ENCODE peak calls at places on chromosomes 16 and 17, in six cellular contexts. One of them, this sample, is unnamed.

GRCh38 chr17:73933164-73933766 is 270.2 kb upstream of the RPL38 start:
- DNase-seq in left lung: no peak
- DNase-seq in effector memory CD4-positive, alpha-beta T cell: no peak
- DNase-seq in CD4-positive, CD25-positive, alpha-beta regulatory T cell: no peak
- DNase-seq in cardiac muscle cell: no peak
- DNase-seq in aorta: peak; percentile 37
- DNase-seq in this sample: no peak

GRCh38 chr16:369866-370436 is 387 bp downstream of the MRPL28 start:
- DNase-seq in left lung: no peak
- DNase-seq in effector memory CD4-positive, alpha-beta T cell: no peak
- DNase-seq in CD4-positive, CD25-positive, alpha-beta regulatory T cell: no peak
- DNase-seq in cardiac muscle cell: peak; percentile 43
- DNase-seq in aorta: no peak
- DNase-seq in this sample: no peak

GRCh38 chr17:14428640-14429029 is 127.8 kb downstream of the HS3ST3B1 start:
- DNase-seq in left lung: no peak
- DNase-seq in effector memory CD4-positive, alpha-beta T cell: no peak
- DNase-seq in CD4-positive, CD25-positive, alpha-beta regulatory T cell: peak; percentile 83
- DNase-seq in cardiac muscle cell: no peak
- DNase-seq in aorta: no peak
- DNase-seq in this sample: no peak

GRCh38 chr17:46818319-46818928 is at the start of gene WNT3:
- DNase-seq in left lung: no peak
- DNase-seq in effector memory CD4-positive, alpha-beta T cell: no peak
- DNase-seq in CD4-positive, CD25-positive, alpha-beta regulatory T cell: peak; percentile 70
- DNase-seq in cardiac muscle cell: no peak
- DNase-seq in aorta: no peak
- DNase-seq in this sample: no peak

GRCh38 chr16:11743308-11744074 is 834 bp upstream of the TXNDC11 start:
- DNase-seq in left lung: peak; percentile 76
- DNase-seq in effector memory CD4-positive, alpha-beta T cell: peak; percentile 9
- DNase-seq in CD4-positive, CD25-positive, alpha-beta regulatory T cell: peak; percentile 57
- DNase-seq in cardiac muscle cell: peak; percentile 84
- DNase-seq in aorta: no peak
- DNase-seq in this sample: no peak

GRCh38 chr17:32882734-32883133 is 5.8 kb upstream of the MYO1D start:
- DNase-seq in left lung: no peak
- DNase-seq in effector memory CD4-positive, alpha-beta T cell: no peak
- DNase-seq in CD4-positive, CD25-positive, alpha-beta regulatory T cell: no peak
- DNase-seq in cardiac muscle cell: no peak
- DNase-seq in aorta: no peak
- DNase-seq in this sample: no peak

GRCh38 chr17:64343833-64344637 is 46.6 kb downstream of the PECAM1 start:
- DNase-seq in left lung: peak; percentile 90
- DNase-seq in effector memory CD4-positive, alpha-beta T cell: no peak
- DNase-seq in CD4-positive, CD25-positive, alpha-beta regulatory T cell: no peak
- DNase-seq in cardiac muscle cell: peak; percentile 95
- DNase-seq in aorta: peak; percentile 81
- DNase-seq in this sample: no peak

GRCh38 chr17:9389116-9389515 is 186.5 kb downstream of the STX8 start:
- DNase-seq in left lung: peak; percentile 34
- DNase-seq in effector memory CD4-positive, alpha-beta T cell: no peak
- DNase-seq in CD4-positive, CD25-positive, alpha-beta regulatory T cell: peak; percentile 9
- DNase-seq in cardiac muscle cell: peak; percentile 74
- DNase-seq in aorta: no peak
- DNase-seq in this sample: no peak

GRCh38 chr17:13879961-13880466 is 189.3 kb upstream of the COX10 start:
- DNase-seq in left lung: no peak
- DNase-seq in effector memory CD4-positive, alpha-beta T cell: no peak
- DNase-seq in CD4-positive, CD25-positive, alpha-beta regulatory T cell: no peak
- DNase-seq in cardiac muscle cell: no peak
- DNase-seq in aorta: no peak
- DNase-seq in this sample: no peak

GRCh38 chr16:86611517-86611840 is 33.1 kb downstream of the FOXL1 start:
- DNase-seq in left lung: no peak
- DNase-seq in effector memory CD4-positive, alpha-beta T cell: no peak
- DNase-seq in CD4-positive, CD25-positive, alpha-beta regulatory T cell: no peak
- DNase-seq in cardiac muscle cell: peak; percentile 88
- DNase-seq in aorta: no peak
- DNase-seq in this sample: no peak

GRCh38 chr17:9242497-9242881 is 221.2 kb downstream of the NTN1 start:
- DNase-seq in left lung: no peak
- DNase-seq in effector memory CD4-positive, alpha-beta T cell: no peak
- DNase-seq in CD4-positive, CD25-positive, alpha-beta regulatory T cell: no peak
- DNase-seq in cardiac muscle cell: no peak
- DNase-seq in aorta: peak; percentile 81
- DNase-seq in this sample: peak; percentile 61

GRCh38 chr17:33261911-33262665 is 31.0 kb downstream of the ASIC2 start:
- DNase-seq in left lung: no peak
- DNase-seq in effector memory CD4-positive, alpha-beta T cell: no peak
- DNase-seq in CD4-positive, CD25-positive, alpha-beta regulatory T cell: no peak
- DNase-seq in cardiac muscle cell: no peak
- DNase-seq in aorta: no peak
- DNase-seq in this sample: no peak

GRCh38 chr17:81152288-81152848 is 12.9 kb upstream of the PVALEF start:
- DNase-seq in left lung: no peak
- DNase-seq in effector memory CD4-positive, alpha-beta T cell: no peak
- DNase-seq in CD4-positive, CD25-positive, alpha-beta regulatory T cell: no peak
- DNase-seq in cardiac muscle cell: no peak
- DNase-seq in aorta: no peak
- DNase-seq in this sample: no peak

GRCh38 chr17:66625321-66625767 is 209.6 kb upstream of the CACNG5 start:
- DNase-seq in left lung: no peak
- DNase-seq in effector memory CD4-positive, alpha-beta T cell: no peak
- DNase-seq in CD4-positive, CD25-positive, alpha-beta regulatory T cell: peak; percentile 19
- DNase-seq in cardiac muscle cell: peak; percentile 45
- DNase-seq in aorta: no peak
- DNase-seq in this sample: no peak

GRCh38 chr17:10292057-10292931 is 80.5 kb downstream of the MYH13 start:
- DNase-seq in left lung: no peak
- DNase-seq in effector memory CD4-positive, alpha-beta T cell: no peak
- DNase-seq in CD4-positive, CD25-positive, alpha-beta regulatory T cell: peak; percentile 45
- DNase-seq in cardiac muscle cell: peak; percentile 87
- DNase-seq in aorta: no peak
- DNase-seq in this sample: no peak

GRCh38 chr17:2400474-2400866 is 390 bp downstream of the MNT start:
- DNase-seq in left lung: peak; percentile 79
- DNase-seq in effector memory CD4-positive, alpha-beta T cell: no peak
- DNase-seq in CD4-positive, CD25-positive, alpha-beta regulatory T cell: peak; percentile 70
- DNase-seq in cardiac muscle cell: peak; percentile 57
- DNase-seq in aorta: peak; percentile 88
- DNase-seq in this sample: peak; percentile 69

GRCh38 chr17:2398188-2398587 is 2.7 kb downstream of the MNT start:
- DNase-seq in left lung: no peak
- DNase-seq in effector memory CD4-positive, alpha-beta T cell: no peak
- DNase-seq in CD4-positive, CD25-positive, alpha-beta regulatory T cell: no peak
- DNase-seq in cardiac muscle cell: no peak
- DNase-seq in aorta: no peak
- DNase-seq in this sample: no peak

GRCh38 chr17:2399572-2400473 is 1.0 kb downstream of the MNT start:
- DNase-seq in left lung: peak; percentile 96
- DNase-seq in effector memory CD4-positive, alpha-beta T cell: peak; percentile 90
- DNase-seq in CD4-positive, CD25-positive, alpha-beta regulatory T cell: peak; percentile 96
- DNase-seq in cardiac muscle cell: peak; percentile 98
- DNase-seq in aorta: peak; percentile 98
- DNase-seq in this sample: peak; percentile 97

GRCh38 chr17:2397247-2398171 is 3.4 kb downstream of the MNT start:
- DNase-seq in left lung: peak; percentile 39
- DNase-seq in effector memory CD4-positive, alpha-beta T cell: no peak
- DNase-seq in CD4-positive, CD25-positive, alpha-beta regulatory T cell: no peak
- DNase-seq in cardiac muscle cell: no peak
- DNase-seq in aorta: no peak
- DNase-seq in this sample: no peak

DNA sequence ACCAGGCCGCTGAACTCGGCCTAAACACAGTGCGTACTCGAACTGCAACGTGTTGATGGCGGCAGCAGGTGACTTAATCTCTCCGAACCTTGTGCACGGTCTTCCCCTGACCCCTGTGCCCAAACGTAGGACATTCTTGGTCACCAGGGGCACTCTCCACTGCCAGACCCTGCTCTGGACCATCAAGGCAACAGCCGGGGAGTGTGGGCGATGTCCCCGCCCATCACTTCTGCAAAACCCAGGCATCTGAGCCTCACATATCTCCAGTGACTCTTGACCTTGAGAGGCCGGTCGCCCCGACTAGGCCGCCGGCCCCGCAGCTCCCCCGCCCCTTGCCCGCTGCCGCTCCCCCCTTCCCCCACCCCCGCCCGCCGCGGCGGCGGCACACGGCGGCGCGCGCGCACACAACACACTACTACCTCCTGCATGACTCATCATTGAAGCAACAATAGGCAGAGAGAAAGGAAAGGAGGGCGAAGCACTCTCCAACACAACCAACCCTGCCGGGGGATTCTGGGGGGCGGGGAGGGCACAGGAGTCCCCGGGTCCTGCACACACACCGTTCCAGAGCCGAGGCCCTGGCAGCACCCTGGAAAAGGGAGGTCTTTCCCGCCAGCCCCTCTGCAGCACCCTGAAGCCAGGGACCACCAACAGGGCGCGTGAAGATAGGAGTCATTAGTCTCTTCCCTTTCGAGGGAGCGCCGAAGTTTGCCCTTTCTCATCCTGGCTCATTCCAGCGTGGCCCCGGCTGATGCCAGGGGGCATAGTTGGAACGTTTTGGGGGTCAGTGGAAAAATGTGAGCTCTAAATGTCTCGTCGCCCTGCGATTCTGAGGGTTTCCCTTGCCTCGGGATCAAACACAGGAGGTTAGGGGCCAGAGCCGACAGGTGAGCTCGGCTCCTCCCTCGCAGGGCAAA is 1.9 kb downstream of the MNT start:
- DNase-seq in left lung: peak; percentile 76
- DNase-seq in effector memory CD4-positive, alpha-beta T cell: peak; percentile 54
- DNase-seq in CD4-positive, CD25-positive, alpha-beta regulatory T cell: peak; percentile 78
- DNase-seq in cardiac muscle cell: peak; percentile 81
- DNase-seq in aorta: peak; percentile 87
- DNase-seq in this sample: no peak
- H3K4me1 ChIP-seq in left lung: peaks cover 74% of the 10 kb centered on the region
- H3K4me1 ChIP-seq in effector memory CD4-positive, alpha-beta T cell: peaks cover 54% of the 10 kb centered on the region
- H3K4me1 ChIP-seq in CD4-positive, CD25-positive, alpha-beta regulatory T cell: peaks cover 63% of the 10 kb centered on the region
- H3K4me1 ChIP-seq in cardiac muscle cell: peaks cover 48% of the 10 kb centered on the region
- H3K4me1 ChIP-seq in aorta: no peaks in the 10 kb centered on the region
- H3K4me1 ChIP-seq in this sample: peaks cover 47% of the 10 kb centered on the region

DNA sequence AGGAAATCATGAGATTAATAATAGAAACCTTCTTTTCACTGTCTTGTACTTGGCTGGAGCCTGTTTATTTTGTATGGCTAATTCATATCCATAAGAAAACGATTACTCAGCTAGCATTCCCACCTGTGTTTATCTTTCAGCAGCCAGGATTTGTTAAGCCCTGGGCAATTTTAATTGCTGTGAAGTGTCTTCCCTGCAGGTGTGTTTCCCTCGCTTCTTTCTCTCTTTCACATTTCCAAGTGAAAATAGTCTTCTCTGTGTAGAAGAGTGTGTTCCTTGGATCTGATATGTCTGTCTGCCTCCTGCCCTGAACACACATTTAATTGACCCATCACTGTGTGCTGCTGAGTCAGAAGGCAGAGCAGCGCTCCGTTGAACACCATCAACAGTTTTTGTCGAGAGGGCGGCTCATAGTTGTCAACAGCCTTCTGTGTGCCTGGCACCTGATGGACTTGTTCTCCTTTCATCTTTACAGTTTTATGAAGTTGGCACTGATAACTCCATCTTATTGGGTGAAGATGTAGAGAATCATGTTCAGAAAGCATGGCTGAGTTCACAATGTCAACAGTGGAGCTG is 83.2 kb downstream of the SPECC1 start:
- DNase-seq in left lung: no peak
- DNase-seq in effector memory CD4-positive, alpha-beta T cell: no peak
- DNase-seq in CD4-positive, CD25-positive, alpha-beta regulatory T cell: no peak
- DNase-seq in cardiac muscle cell: no peak
- DNase-seq in aorta: no peak
- DNase-seq in this sample: no peak
- H3K27ac ChIP-seq in left lung: no peak overlapping the region
- H3K27ac ChIP-seq in effector memory CD4-positive, alpha-beta T cell: no peak overlapping the region
- H3K27ac ChIP-seq in CD4-positive, CD25-positive, alpha-beta regulatory T cell: no peak overlapping the region
- H3K27ac ChIP-seq in cardiac muscle cell: no peak overlapping the region
- H3K27ac ChIP-seq in aorta: peak overlapping the region; percentile 96
- H3K27ac ChIP-seq in this sample: peak overlapping the region; percentile 45

GRCh38 chr17:82239926-82240505 is 11.2 kb downstream of the SLC16A3 start:
- DNase-seq in left lung: no peak
- DNase-seq in effector memory CD4-positive, alpha-beta T cell: no peak
- DNase-seq in CD4-positive, CD25-positive, alpha-beta regulatory T cell: no peak
- DNase-seq in cardiac muscle cell: no peak
- DNase-seq in aorta: no peak
- DNase-seq in this sample: peak; percentile 38

GRCh38 chr17:82240506-82241182 is 11.8 kb downstream of the SLC16A3 start:
- DNase-seq in left lung: no peak
- DNase-seq in effector memory CD4-positive, alpha-beta T cell: no peak
- DNase-seq in CD4-positive, CD25-positive, alpha-beta regulatory T cell: peak; percentile 70
- DNase-seq in cardiac muscle cell: no peak
- DNase-seq in aorta: no peak
- DNase-seq in this sample: peak; percentile 66

GRCh38 chr17:82241926-82242697 is 13.3 kb downstream of the SLC16A3 start:
- DNase-seq in left lung: no peak
- DNase-seq in effector memory CD4-positive, alpha-beta T cell: no peak
- DNase-seq in CD4-positive, CD25-positive, alpha-beta regulatory T cell: no peak
- DNase-seq in cardiac muscle cell: peak; percentile 67
- DNase-seq in aorta: peak; percentile 76
- DNase-seq in this sample: no peak

GRCh38 chr17:82242698-82242976 is 13.8 kb downstream of the SLC16A3 start:
- DNase-seq in left lung: no peak
- DNase-seq in effector memory CD4-positive, alpha-beta T cell: no peak
- DNase-seq in CD4-positive, CD25-positive, alpha-beta regulatory T cell: no peak
- DNase-seq in cardiac muscle cell: no peak
- DNase-seq in aorta: peak; percentile 77
- DNase-seq in this sample: no peak

GRCh38 chr17:82241183-82241925 is 12.5 kb downstream of the SLC16A3 start:
- DNase-seq in left lung: peak; percentile 90
- DNase-seq in effector memory CD4-positive, alpha-beta T cell: no peak
- DNase-seq in CD4-positive, CD25-positive, alpha-beta regulatory T cell: no peak
- DNase-seq in cardiac muscle cell: peak; percentile 74
- DNase-seq in aorta: peak; percentile 93
- DNase-seq in this sample: no peak
- H3K4me1 ChIP-seq in left lung: peaks cover 79% of the 10 kb centered on the region
- H3K4me1 ChIP-seq in effector memory CD4-positive, alpha-beta T cell: peaks cover 45% of the 10 kb centered on the region
- H3K4me1 ChIP-seq in CD4-positive, CD25-positive, alpha-beta regulatory T cell: peaks cover 48% of the 10 kb centered on the region
- H3K4me1 ChIP-seq in cardiac muscle cell: peaks cover 55% of the 10 kb centered on the region
- H3K4me1 ChIP-seq in aorta: no peaks in the 10 kb centered on the region
- H3K4me1 ChIP-seq in this sample: peaks cover 26% of the 10 kb centered on the region

DNA sequence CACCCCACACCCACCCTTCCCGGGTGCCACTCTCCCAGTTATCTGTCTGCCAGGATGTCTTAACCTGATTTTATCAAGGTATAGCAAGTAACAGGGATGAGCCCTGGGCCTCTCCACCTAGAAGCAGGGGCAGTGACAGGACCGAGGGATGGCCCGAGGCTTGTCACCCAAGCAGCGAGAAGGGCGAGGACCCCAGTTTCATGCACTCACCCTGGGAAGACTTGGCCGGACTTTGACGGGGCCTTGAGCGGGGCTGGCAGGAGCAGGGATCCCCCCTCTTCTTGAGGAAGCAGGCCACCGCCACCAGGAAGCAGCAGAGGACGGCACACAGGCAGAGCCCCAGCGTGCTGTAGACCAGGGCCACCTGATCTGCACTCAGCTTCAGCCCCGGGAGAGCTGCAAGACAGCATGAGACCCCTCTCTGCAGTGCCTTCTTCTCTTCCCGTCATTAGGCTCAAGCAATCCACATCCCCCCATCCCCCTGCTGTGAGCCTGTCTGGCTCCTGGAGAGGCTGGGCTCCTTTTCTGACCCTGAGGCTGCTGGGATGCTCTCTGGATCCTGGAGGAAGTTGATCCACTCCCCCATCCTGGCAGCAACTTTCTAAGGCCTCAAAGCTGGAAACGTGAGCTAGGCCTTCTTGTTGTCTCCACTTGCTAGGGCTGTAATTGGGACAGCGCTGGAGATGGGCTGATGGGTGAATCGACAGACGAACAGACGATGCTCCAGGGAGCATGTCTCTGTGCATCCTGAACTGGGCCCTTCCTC is 31.6 kb downstream of the TNFRSF13B start:
- DNase-seq in left lung: no peak
- DNase-seq in effector memory CD4-positive, alpha-beta T cell: no peak
- DNase-seq in CD4-positive, CD25-positive, alpha-beta regulatory T cell: no peak
- DNase-seq in cardiac muscle cell: no peak
- DNase-seq in aorta: peak; percentile 74
- DNase-seq in this sample: no peak
- H3K27ac ChIP-seq in left lung: no peak overlapping the region
- H3K27ac ChIP-seq in effector memory CD4-positive, alpha-beta T cell: no peak overlapping the region
- H3K27ac ChIP-seq in CD4-positive, CD25-positive, alpha-beta regulatory T cell: no peak overlapping the region
- H3K27ac ChIP-seq in cardiac muscle cell: no peak overlapping the region
- H3K27ac ChIP-seq in aorta: no peak overlapping the region
- H3K27ac ChIP-seq in this sample: no peak overlapping the region